ENCODE peak calls at places on chromosome 2, in six cellular contexts. Z is left ventricle myocardium inferior, G is skeletal muscle cell, L is HuH-7.5, W is HCT116, H is IMR-90. A is an unnamed sample.

GRCh38 chr2:111692311-111692710 is 191.7 kb downstream of the ANAPC1 start:
- DNase-seq in Z (no peak), G (no peak), L (peak), W (no peak), H (no peak), A (no peak)

GRCh38 chr2:152465541-152465940 is 130.6 kb downstream of the FMNL2 start:
- DNase-seq in Z (no peak), G (no peak), L (no peak), W (no peak), H (peak), A (no peak)

GRCh38 chr2:105771841-105772240 is 27.1 kb downstream of the NCK2 start:
- DNase-seq in Z (no peak), G (no peak), L (no peak), W (no peak), H (no peak), A (no peak)

GRCh38 chr2:159218389-159218788 is 68.1 kb downstream of the WDSUB1 start:
- DNase-seq in Z (no peak), G (no peak), L (no peak), W (no peak), H (no peak), A (no peak)

GRCh38 chr2:169743549-169743948 is 9.9 kb downstream of the KLHL23 start:
- DNase-seq in Z (no peak), G (no peak), L (no peak), W (no peak), H (no peak), A (no peak)

GRCh38 chr2:21981127-21981526 is 857.4 kb downstream of the TDRD15 start:
- DNase-seq in Z (no peak), G (no peak), L (no peak), W (no peak), H (peak), A (no peak)

GRCh38 chr2:150109912-150110311 is 377.6 kb downstream of the RND3 start:
- DNase-seq in Z (no peak), G (no peak), L (no peak), W (no peak), H (no peak), A (no peak)

GRCh38 chr2:141707486-141707885 is 423.3 kb downstream of the LRP1B start:
- DNase-seq in Z (no peak), G (no peak), L (no peak), W (no peak), H (no peak), A (no peak)

GRCh38 chr2:24432121-24432520 is 58.9 kb upstream of the NCOA1 start:
- DNase-seq in Z (no peak), G (no peak), L (no peak), W (no peak), H (no peak), A (no peak)

GRCh38 chr2:219619235-219619634 is 8.2 kb upstream of the SLC4A3 start:
- DNase-seq in Z (no peak), G (no peak), L (no peak), W (no peak), H (no peak), A (no peak)

GRCh38 chr2:196453613-196454047 is 185.9 kb upstream of the CCDC150 start:
- DNase-seq in Z (no peak), G (peak), L (peak), W (peak), H (peak), A (peak)

A was measured in LoVo.